ENCODE peak calls at places on chromosomes 16 and 17, in nine cellular contexts. One of them, this sample, is unnamed.
A peak's percentile ranks its signal among the peaks of the same experiment; 100 is the strongest.

GRCh38 chr16:20944861-20945390 is 44.4 kb downstream of the LYRM1 start:
- DNase-seq in stomach: no peak
- DNase-seq in uterus: no peak
- DNase-seq in tibial nerve: no peak
- DNase-seq in A549: no peak
- DNase-seq in GM12878: no peak
- DNase-seq in ovary: no peak
- DNase-seq in endothelial cell of umbilical vein: peak; percentile 18
- DNase-seq in IMR-90: peak; percentile 16
- DNase-seq in this sample: no peak

GRCh38 chr16:75864243-75864642 is 138.0 kb upstream of the CPHXL start:
- DNase-seq in stomach: no peak
- DNase-seq in uterus: no peak
- DNase-seq in tibial nerve: no peak
- DNase-seq in A549: no peak
- DNase-seq in GM12878: no peak
- DNase-seq in ovary: no peak
- DNase-seq in endothelial cell of umbilical vein: no peak
- DNase-seq in IMR-90: no peak
- DNase-seq in this sample: no peak

GRCh38 chr17:33667052-33667509 is 374.0 kb upstream of the ASIC2 start:
- DNase-seq in stomach: no peak
- DNase-seq in uterus: no peak
- DNase-seq in tibial nerve: no peak
- DNase-seq in A549: no peak
- DNase-seq in GM12878: peak; percentile 48
- DNase-seq in ovary: no peak
- DNase-seq in endothelial cell of umbilical vein: no peak
- DNase-seq in IMR-90: no peak
- DNase-seq in this sample: no peak

GRCh38 chr17:73991260-73991659 is 212.2 kb upstream of the RPL38 start:
- DNase-seq in stomach: no peak
- DNase-seq in uterus: no peak
- DNase-seq in tibial nerve: no peak
- DNase-seq in A549: no peak
- DNase-seq in GM12878: no peak
- DNase-seq in ovary: no peak
- DNase-seq in endothelial cell of umbilical vein: no peak
- DNase-seq in IMR-90: no peak
- DNase-seq in this sample: no peak

GRCh38 chr16:73068546-73069401 is 20.8 kb upstream of the ZFHX3 start:
- DNase-seq in stomach: no peak
- DNase-seq in uterus: peak; percentile 64
- DNase-seq in tibial nerve: peak; percentile 61
- DNase-seq in A549: no peak
- DNase-seq in GM12878: no peak
- DNase-seq in ovary: no peak
- DNase-seq in endothelial cell of umbilical vein: peak; percentile 92
- DNase-seq in IMR-90: peak; percentile 99
- DNase-seq in this sample: peak; percentile 79

GRCh38 chr16:49327466-49327865 is 45.8 kb upstream of the CBLN1 start:
- DNase-seq in stomach: no peak
- DNase-seq in uterus: no peak
- DNase-seq in tibial nerve: no peak
- DNase-seq in A549: no peak
- DNase-seq in GM12878: no peak
- DNase-seq in ovary: no peak
- DNase-seq in endothelial cell of umbilical vein: no peak
- DNase-seq in IMR-90: no peak
- DNase-seq in this sample: no peak

GRCh38 chr17:81687770-81688541 is 4.1 kb downstream of the HGS start:
- DNase-seq in stomach: no peak
- DNase-seq in uterus: no peak
- DNase-seq in tibial nerve: no peak
- DNase-seq in A549: no peak
- DNase-seq in GM12878: no peak
- DNase-seq in ovary: no peak
- DNase-seq in endothelial cell of umbilical vein: no peak
- DNase-seq in IMR-90: no peak
- DNase-seq in this sample: no peak

GRCh38 chr16:57475711-57476339 is 10.5 kb downstream of the DOK4 start:
- DNase-seq in stomach: no peak
- DNase-seq in uterus: no peak
- DNase-seq in tibial nerve: no peak
- DNase-seq in A549: peak; percentile 77
- DNase-seq in GM12878: no peak
- DNase-seq in ovary: no peak
- DNase-seq in endothelial cell of umbilical vein: peak; percentile 56
- DNase-seq in IMR-90: peak; percentile 33
- DNase-seq in this sample: no peak

GRCh38 chr16:9275816-9276354 is 184.4 kb downstream of the HAPSTR1 start:
- DNase-seq in stomach: no peak
- DNase-seq in uterus: no peak
- DNase-seq in tibial nerve: no peak
- DNase-seq in A549: no peak
- DNase-seq in GM12878: no peak
- DNase-seq in ovary: no peak
- DNase-seq in endothelial cell of umbilical vein: no peak
- DNase-seq in IMR-90: no peak
- DNase-seq in this sample: no peak

GRCh38 chr17:65455972-65456343 is 105.5 kb downstream of the AXIN2 start:
- DNase-seq in stomach: no peak
- DNase-seq in uterus: peak; percentile 21
- DNase-seq in tibial nerve: no peak
- DNase-seq in A549: no peak
- DNase-seq in GM12878: no peak
- DNase-seq in ovary: no peak
- DNase-seq in endothelial cell of umbilical vein: peak; percentile 20
- DNase-seq in IMR-90: peak; percentile 1
- DNase-seq in this sample: peak; percentile 64

GRCh38 chr16:75927824-75928223 is 201.5 kb upstream of the CPHXL start:
- DNase-seq in stomach: no peak
- DNase-seq in uterus: no peak
- DNase-seq in tibial nerve: no peak
- DNase-seq in A549: no peak
- DNase-seq in GM12878: no peak
- DNase-seq in ovary: no peak
- DNase-seq in endothelial cell of umbilical vein: no peak
- DNase-seq in IMR-90: no peak
- DNase-seq in this sample: no peak

GRCh38 chr16:14249291-14250032 is 178.3 kb downstream of the MRTFB start:
- DNase-seq in stomach: peak; percentile 39
- DNase-seq in uterus: peak; percentile 49
- DNase-seq in tibial nerve: peak; percentile 22
- DNase-seq in A549: peak; percentile 36
- DNase-seq in GM12878: peak; percentile 13
- DNase-seq in ovary: peak; percentile 47
- DNase-seq in endothelial cell of umbilical vein: peak; percentile 62
- DNase-seq in IMR-90: peak; percentile 43
- DNase-seq in this sample: no peak

GRCh38 chr17:15106540-15106939 is 158.6 kb downstream of the PMP22 start:
- DNase-seq in stomach: no peak
- DNase-seq in uterus: no peak
- DNase-seq in tibial nerve: no peak
- DNase-seq in A549: peak; percentile 21
- DNase-seq in GM12878: no peak
- DNase-seq in ovary: no peak
- DNase-seq in endothelial cell of umbilical vein: no peak
- DNase-seq in IMR-90: peak; percentile 45
- DNase-seq in this sample: no peak

GRCh38 chr16:241866-242265 is 7.2 kb downstream of the FAM234A start:
- DNase-seq in stomach: no peak
- DNase-seq in uterus: no peak
- DNase-seq in tibial nerve: no peak
- DNase-seq in A549: no peak
- DNase-seq in GM12878: no peak
- DNase-seq in ovary: no peak
- DNase-seq in endothelial cell of umbilical vein: no peak
- DNase-seq in IMR-90: no peak
- DNase-seq in this sample: no peak

GRCh38 chr16:70417661-70418060 is 21.2 kb downstream of the ST3GAL2 start:
- DNase-seq in stomach: no peak
- DNase-seq in uterus: no peak
- DNase-seq in tibial nerve: no peak
- DNase-seq in A549: no peak
- DNase-seq in GM12878: no peak
- DNase-seq in ovary: no peak
- DNase-seq in endothelial cell of umbilical vein: no peak
- DNase-seq in IMR-90: no peak
- DNase-seq in this sample: no peak

GRCh38 chr16:3783516-3783915 is 66.2 kb upstream of the TRAP1 start:
- DNase-seq in stomach: no peak
- DNase-seq in uterus: no peak
- DNase-seq in tibial nerve: no peak
- DNase-seq in A549: no peak
- DNase-seq in GM12878: no peak
- DNase-seq in ovary: no peak
- DNase-seq in endothelial cell of umbilical vein: no peak
- DNase-seq in IMR-90: no peak
- DNase-seq in this sample: no peak
- H3K4me1 ChIP-seq in stomach: no peaks in the 10 kb centered on the region
- H3K4me1 ChIP-seq in uterus: no peaks in the 10 kb centered on the region
- H3K4me1 ChIP-seq in tibial nerve: no peaks in the 10 kb centered on the region
- H3K4me1 ChIP-seq in A549: no peaks in the 10 kb centered on the region
- H3K4me1 ChIP-seq in GM12878: peaks cover 15% of the 10 kb centered on the region
- H3K4me1 ChIP-seq in ovary: no peaks in the 10 kb centered on the region
- H3K4me1 ChIP-seq in endothelial cell of umbilical vein: no peaks in the 10 kb centered on the region
- H3K4me1 ChIP-seq in IMR-90: no peaks in the 10 kb centered on the region
- H3K4me1 ChIP-seq in this sample: peaks cover 1% of the 10 kb centered on the region

GRCh38 chr17:68884888-68885287 is 70.3 kb downstream of the ABCA8 start:
- DNase-seq in stomach: no peak
- DNase-seq in uterus: no peak
- DNase-seq in tibial nerve: no peak
- DNase-seq in A549: no peak
- DNase-seq in GM12878: no peak
- DNase-seq in ovary: no peak
- DNase-seq in endothelial cell of umbilical vein: no peak
- DNase-seq in IMR-90: no peak
- DNase-seq in this sample: no peak
- TF ChIP-seq POLR2A in stomach: no peak
- TF ChIP-seq POLR2A in uterus: no peak
- TF ChIP-seq POLR2A in tibial nerve: no peak
- TF ChIP-seq POLR2A in A549: no peak
- TF ChIP-seq POLR2A in GM12878: no peak
- TF ChIP-seq POLR2A in ovary: no peak
- TF ChIP-seq POLR2A in endothelial cell of umbilical vein: no peak
- TF ChIP-seq POLR2A in IMR-90: no peak
- TF ChIP-seq POLR2A in this sample: no peak

DNA sequence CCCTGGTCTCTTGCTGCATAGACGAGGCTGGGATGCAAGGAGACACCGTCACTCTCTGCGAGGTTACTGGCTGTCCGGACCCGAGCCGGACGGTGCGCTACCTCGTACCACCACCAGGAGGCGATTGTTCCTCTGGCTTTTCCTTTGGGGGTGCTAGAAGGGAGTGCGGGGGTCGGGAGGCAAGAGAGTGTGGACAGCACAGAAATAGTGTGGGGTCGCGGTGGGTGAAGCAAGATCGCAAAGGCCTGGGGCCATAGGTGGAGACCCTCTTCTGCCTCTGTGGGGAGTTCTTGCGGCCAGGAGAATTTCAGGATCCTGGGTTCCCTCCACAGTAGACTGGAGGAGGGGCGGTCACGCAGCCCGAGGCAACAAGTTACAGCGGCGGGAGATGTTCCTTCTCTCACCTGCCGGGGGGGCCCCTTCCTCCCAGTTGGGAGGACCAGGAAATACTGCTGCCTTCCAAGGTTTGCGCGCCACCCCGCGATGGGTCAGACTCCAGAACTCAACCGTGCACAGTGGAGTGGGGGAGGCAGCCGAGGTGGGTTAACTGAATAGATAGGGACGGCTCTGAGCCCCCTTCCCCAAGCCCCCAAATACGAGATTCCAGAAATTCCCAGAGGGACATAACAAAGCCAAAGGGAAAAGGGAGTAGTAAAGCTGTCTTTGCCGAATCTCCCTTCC is 6.9 kb downstream of the PHOSPHO1 start:
- DNase-seq in stomach: peak; percentile 57
- DNase-seq in uterus: peak; percentile 34
- DNase-seq in tibial nerve: peak; percentile 49
- DNase-seq in A549: peak; percentile 87
- DNase-seq in GM12878: no peak
- DNase-seq in ovary: peak; percentile 62
- DNase-seq in endothelial cell of umbilical vein: no peak
- DNase-seq in IMR-90: peak; percentile 10
- DNase-seq in this sample: no peak
- H3K4me3 ChIP-seq in stomach: peak overlapping the region; percentile 25
- H3K4me3 ChIP-seq in uterus: no peak overlapping the region
- H3K4me3 ChIP-seq in tibial nerve: peak overlapping the region; percentile 13
- H3K4me3 ChIP-seq in A549: peak overlapping the region; percentile 0
- H3K4me3 ChIP-seq in GM12878: peak overlapping the region; percentile 48
- H3K4me3 ChIP-seq in ovary: no peak overlapping the region
- H3K4me3 ChIP-seq in endothelial cell of umbilical vein: no peak overlapping the region
- H3K4me3 ChIP-seq in IMR-90: no peak overlapping the region
- H3K4me3 ChIP-seq in this sample: no peak overlapping the region

GRCh38 chr16:85357924-85358505 is 245.7 kb upstream of the CIBAR2 start:
- DNase-seq in stomach: no peak
- DNase-seq in uterus: no peak
- DNase-seq in tibial nerve: no peak
- DNase-seq in A549: no peak
- DNase-seq in GM12878: no peak
- DNase-seq in ovary: no peak
- DNase-seq in endothelial cell of umbilical vein: no peak
- DNase-seq in IMR-90: no peak
- DNase-seq in this sample: no peak

GRCh38 chr16:85355515-85355837 is 243.2 kb upstream of the CIBAR2 start:
- DNase-seq in stomach: no peak
- DNase-seq in uterus: no peak
- DNase-seq in tibial nerve: no peak
- DNase-seq in A549: no peak
- DNase-seq in GM12878: no peak
- DNase-seq in ovary: no peak
- DNase-seq in endothelial cell of umbilical vein: no peak
- DNase-seq in IMR-90: no peak
- DNase-seq in this sample: no peak

GRCh38 chr16:85358704-85359146 is 246.5 kb upstream of the CIBAR2 start:
- DNase-seq in stomach: no peak
- DNase-seq in uterus: no peak
- DNase-seq in tibial nerve: no peak
- DNase-seq in A549: no peak
- DNase-seq in GM12878: no peak
- DNase-seq in ovary: no peak
- DNase-seq in endothelial cell of umbilical vein: no peak
- DNase-seq in IMR-90: no peak
- DNase-seq in this sample: no peak

GRCh38 chr16:85356157-85356556 is 243.9 kb upstream of the CIBAR2 start:
- DNase-seq in stomach: no peak
- DNase-seq in uterus: no peak
- DNase-seq in tibial nerve: no peak
- DNase-seq in A549: no peak
- DNase-seq in GM12878: no peak
- DNase-seq in ovary: no peak
- DNase-seq in endothelial cell of umbilical vein: no peak
- DNase-seq in IMR-90: no peak
- DNase-seq in this sample: no peak

DNA sequence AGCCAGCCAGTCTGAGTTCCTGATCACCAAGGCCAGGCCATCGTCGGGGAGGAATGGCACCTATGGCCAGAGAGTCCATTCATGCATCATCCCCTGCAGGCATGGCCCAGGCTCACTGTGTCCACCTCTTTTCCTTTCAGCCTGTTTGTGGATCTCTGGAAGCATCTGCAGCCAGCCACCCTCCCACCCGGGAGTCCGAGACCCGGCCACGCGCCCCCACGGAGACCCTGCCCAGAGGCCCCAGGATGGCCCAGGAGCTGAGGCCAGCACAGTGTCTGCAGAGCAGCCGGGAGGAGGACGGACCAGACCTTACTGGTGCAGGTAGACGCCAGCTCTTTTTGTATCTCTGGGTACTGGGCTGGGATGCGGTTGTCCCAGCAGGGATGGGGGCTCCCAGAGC is 245.1 kb upstream of the CIBAR2 start:
- DNase-seq in stomach: no peak
- DNase-seq in uterus: no peak
- DNase-seq in tibial nerve: no peak
- DNase-seq in A549: no peak
- DNase-seq in GM12878: no peak
- DNase-seq in ovary: no peak
- DNase-seq in endothelial cell of umbilical vein: no peak
- DNase-seq in IMR-90: no peak
- DNase-seq in this sample: no peak
- H3K4me1 ChIP-seq in stomach: peaks cover 54% of the 10 kb centered on the region
- H3K4me1 ChIP-seq in uterus: peaks cover 4% of the 10 kb centered on the region
- H3K4me1 ChIP-seq in tibial nerve: peaks cover 7% of the 10 kb centered on the region
- H3K4me1 ChIP-seq in A549: peaks cover 5% of the 10 kb centered on the region
- H3K4me1 ChIP-seq in GM12878: no peaks in the 10 kb centered on the region
- H3K4me1 ChIP-seq in ovary: peaks cover 6% of the 10 kb centered on the region
- H3K4me1 ChIP-seq in endothelial cell of umbilical vein: no peaks in the 10 kb centered on the region
- H3K4me1 ChIP-seq in IMR-90: peaks cover 26% of the 10 kb centered on the region
- H3K4me1 ChIP-seq in this sample: peaks cover 11% of the 10 kb centered on the region

This sample was measured in gastrocnemius medialis.